ENCODE peak calls at places on chromosomes 5 and 9, in eight cellular contexts. One of them, this sample, is unnamed.

GRCh38 chr9:81474792-81475191 is 214.6 kb downstream of the TLE1 start:
- DNase-seq in endothelial cell of umbilical vein: no peak
- DNase-seq in stomach: no peak
- DNase-seq in spleen: no peak
- DNase-seq in SK-N-SH: no peak
- DNase-seq in HCT116: no peak
- DNase-seq in HepG2: no peak
- DNase-seq in breast epithelium: no peak
- DNase-seq in this sample: no peak

GRCh38 chr5:116448450-116448849 is 126.2 kb downstream of the SEMA6A start:
- DNase-seq in endothelial cell of umbilical vein: no peak
- DNase-seq in stomach: no peak
- DNase-seq in spleen: no peak
- DNase-seq in SK-N-SH: peak
- DNase-seq in HCT116: no peak
- DNase-seq in HepG2: peak
- DNase-seq in breast epithelium: no peak
- DNase-seq in this sample: no peak

GRCh38 chr5:133930061-133930823 is 38.2 kb downstream of the C5orf15 start:
- DNase-seq in endothelial cell of umbilical vein: no peak
- DNase-seq in stomach: no peak
- DNase-seq in spleen: no peak
- DNase-seq in SK-N-SH: no peak
- DNase-seq in HCT116: no peak
- DNase-seq in HepG2: no peak
- DNase-seq in breast epithelium: no peak
- DNase-seq in this sample: no peak

GRCh38 chr5:9927106-9927505 is 297.0 kb upstream of the TAS2R1 start:
- DNase-seq in endothelial cell of umbilical vein: no peak
- DNase-seq in stomach: no peak
- DNase-seq in spleen: no peak
- DNase-seq in SK-N-SH: no peak
- DNase-seq in HCT116: no peak
- DNase-seq in HepG2: no peak
- DNase-seq in breast epithelium: no peak
- DNase-seq in this sample: no peak

GRCh38 chr5:34015120-34015807 is 7.4 kb upstream of the AMACR start:
- DNase-seq in endothelial cell of umbilical vein: no peak
- DNase-seq in stomach: no peak
- DNase-seq in spleen: no peak
- DNase-seq in SK-N-SH: no peak
- DNase-seq in HCT116: no peak
- DNase-seq in HepG2: no peak
- DNase-seq in breast epithelium: no peak
- DNase-seq in this sample: no peak

GRCh38 chr9:126233175-126233574 is 93.5 kb upstream of the MVB12B start:
- DNase-seq in endothelial cell of umbilical vein: no peak
- DNase-seq in stomach: no peak
- DNase-seq in spleen: no peak
- DNase-seq in SK-N-SH: peak
- DNase-seq in HCT116: no peak
- DNase-seq in HepG2: no peak
- DNase-seq in breast epithelium: no peak
- DNase-seq in this sample: no peak

GRCh38 chr5:147633173-147633572 is 123.3 kb upstream of the DPYSL3 start:
- DNase-seq in endothelial cell of umbilical vein: no peak
- DNase-seq in stomach: no peak
- DNase-seq in spleen: no peak
- DNase-seq in SK-N-SH: no peak
- DNase-seq in HCT116: no peak
- DNase-seq in HepG2: no peak
- DNase-seq in breast epithelium: no peak
- DNase-seq in this sample: no peak

GRCh38 chr9:68998812-68999211 is 15.1 kb downstream of the PRKACG start:
- DNase-seq in endothelial cell of umbilical vein: no peak
- DNase-seq in stomach: no peak
- DNase-seq in spleen: no peak
- DNase-seq in SK-N-SH: no peak
- DNase-seq in HCT116: no peak
- DNase-seq in HepG2: no peak
- DNase-seq in breast epithelium: no peak
- DNase-seq in this sample: no peak

GRCh38 chr5:170632266-170632984 is 128.6 kb downstream of the KCNIP1 start:
- DNase-seq in endothelial cell of umbilical vein: no peak
- DNase-seq in stomach: no peak
- DNase-seq in spleen: peak
- DNase-seq in SK-N-SH: no peak
- DNase-seq in HCT116: no peak
- DNase-seq in HepG2: no peak
- DNase-seq in breast epithelium: no peak
- DNase-seq in this sample: peak

GRCh38 chr5:170634236-170634990 is 130.6 kb downstream of the KCNIP1 start:
- DNase-seq in endothelial cell of umbilical vein: no peak
- DNase-seq in stomach: no peak
- DNase-seq in spleen: peak
- DNase-seq in SK-N-SH: no peak
- DNase-seq in HCT116: no peak
- DNase-seq in HepG2: no peak
- DNase-seq in breast epithelium: no peak
- DNase-seq in this sample: peak

GRCh38 chr5:170631471-170632195 is 127.8 kb downstream of the KCNIP1 start:
- DNase-seq in endothelial cell of umbilical vein: no peak
- DNase-seq in stomach: no peak
- DNase-seq in spleen: peak
- DNase-seq in SK-N-SH: peak
- DNase-seq in HCT116: peak
- DNase-seq in HepG2: peak
- DNase-seq in breast epithelium: no peak
- DNase-seq in this sample: peak

GRCh38 chr5:170632985-170633234 is 129.1 kb downstream of the KCNIP1 start:
- DNase-seq in endothelial cell of umbilical vein: no peak
- DNase-seq in stomach: peak
- DNase-seq in spleen: peak
- DNase-seq in SK-N-SH: peak
- DNase-seq in HCT116: no peak
- DNase-seq in HepG2: no peak
- DNase-seq in breast epithelium: no peak
- DNase-seq in this sample: peak

GRCh38 chr5:170633235-170634041 is 129.6 kb downstream of the KCNIP1 start:
- DNase-seq in endothelial cell of umbilical vein: peak
- DNase-seq in stomach: no peak
- DNase-seq in spleen: peak
- DNase-seq in SK-N-SH: peak
- DNase-seq in HCT116: peak
- DNase-seq in HepG2: peak
- DNase-seq in breast epithelium: no peak
- DNase-seq in this sample: peak
- TF ChIP-seq CTCF in endothelial cell of umbilical vein: no peak
- TF ChIP-seq CTCF in stomach: no peak
- TF ChIP-seq CTCF in spleen: no peak
- TF ChIP-seq CTCF in SK-N-SH: no peak
- TF ChIP-seq CTCF in HCT116: no peak
- TF ChIP-seq CTCF in HepG2: no peak
- TF ChIP-seq CTCF in breast epithelium: no peak
- TF ChIP-seq CTCF in this sample: no peak

DNA sequence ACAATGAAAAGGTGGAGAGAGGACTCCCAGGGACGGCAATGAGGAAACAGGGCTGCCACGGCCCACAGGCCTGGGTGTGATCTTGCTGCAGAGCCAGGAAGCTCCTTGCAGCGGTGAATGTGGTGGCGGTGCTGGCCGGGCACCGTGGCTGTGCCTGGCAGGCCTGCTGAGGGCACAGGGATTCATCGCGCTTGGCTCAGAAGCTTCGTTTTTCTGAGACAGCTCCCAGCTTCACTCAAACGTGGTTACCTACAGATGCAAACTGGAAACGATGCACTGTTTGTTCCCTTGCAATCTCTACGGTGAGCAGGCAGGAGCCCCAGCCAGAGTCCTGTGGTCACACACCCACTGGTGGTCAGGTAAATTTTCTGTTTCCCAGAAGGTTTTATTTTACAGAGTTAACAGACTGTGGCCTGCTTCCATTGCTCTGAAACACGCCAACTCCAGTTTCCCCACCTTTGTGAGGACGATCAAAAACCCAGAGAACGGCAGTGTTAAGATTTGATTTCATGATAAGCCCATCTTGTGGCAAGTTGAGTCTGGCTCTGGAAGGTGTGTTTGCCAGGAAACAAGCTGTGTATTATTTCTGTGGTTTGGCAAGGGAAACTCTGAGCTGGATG is 183.9 kb downstream of the AUH start:
- DNase-seq in endothelial cell of umbilical vein: no peak
- DNase-seq in stomach: peak
- DNase-seq in spleen: peak
- DNase-seq in SK-N-SH: no peak
- DNase-seq in HCT116: no peak
- DNase-seq in HepG2: no peak
- DNase-seq in breast epithelium: no peak
- DNase-seq in this sample: no peak
- TF ChIP-seq POLR2AphosphoS5 in endothelial cell of umbilical vein: no peak
- TF ChIP-seq POLR2AphosphoS5 in stomach: no peak
- TF ChIP-seq POLR2AphosphoS5 in spleen: no peak
- TF ChIP-seq POLR2AphosphoS5 in SK-N-SH: no peak
- TF ChIP-seq POLR2AphosphoS5 in HCT116: no peak
- TF ChIP-seq POLR2AphosphoS5 in HepG2: no peak
- TF ChIP-seq POLR2AphosphoS5 in breast epithelium: no peak
- TF ChIP-seq POLR2AphosphoS5 in this sample: no peak

GRCh38 chr5:179275381-179275878 is 69.8 kb downstream of the ADAMTS2 start:
- DNase-seq in endothelial cell of umbilical vein: no peak
- DNase-seq in stomach: no peak
- DNase-seq in spleen: no peak
- DNase-seq in SK-N-SH: no peak
- DNase-seq in HCT116: no peak
- DNase-seq in HepG2: no peak
- DNase-seq in breast epithelium: no peak
- DNase-seq in this sample: no peak

GRCh38 chr5:179273441-179274145 is 71.7 kb downstream of the ADAMTS2 start:
- DNase-seq in endothelial cell of umbilical vein: no peak
- DNase-seq in stomach: no peak
- DNase-seq in spleen: peak
- DNase-seq in SK-N-SH: no peak
- DNase-seq in HCT116: no peak
- DNase-seq in HepG2: no peak
- DNase-seq in breast epithelium: no peak
- DNase-seq in this sample: peak

GRCh38 chr5:179275941-179276837 is 69.1 kb downstream of the ADAMTS2 start:
- DNase-seq in endothelial cell of umbilical vein: no peak
- DNase-seq in stomach: peak
- DNase-seq in spleen: no peak
- DNase-seq in SK-N-SH: no peak
- DNase-seq in HCT116: no peak
- DNase-seq in HepG2: peak
- DNase-seq in breast epithelium: no peak
- DNase-seq in this sample: peak

GRCh38 chr5:179273074-179273435 is 72.2 kb downstream of the ADAMTS2 start:
- DNase-seq in endothelial cell of umbilical vein: no peak
- DNase-seq in stomach: no peak
- DNase-seq in spleen: no peak
- DNase-seq in SK-N-SH: no peak
- DNase-seq in HCT116: no peak
- DNase-seq in HepG2: no peak
- DNase-seq in breast epithelium: no peak
- DNase-seq in this sample: peak

DNA sequence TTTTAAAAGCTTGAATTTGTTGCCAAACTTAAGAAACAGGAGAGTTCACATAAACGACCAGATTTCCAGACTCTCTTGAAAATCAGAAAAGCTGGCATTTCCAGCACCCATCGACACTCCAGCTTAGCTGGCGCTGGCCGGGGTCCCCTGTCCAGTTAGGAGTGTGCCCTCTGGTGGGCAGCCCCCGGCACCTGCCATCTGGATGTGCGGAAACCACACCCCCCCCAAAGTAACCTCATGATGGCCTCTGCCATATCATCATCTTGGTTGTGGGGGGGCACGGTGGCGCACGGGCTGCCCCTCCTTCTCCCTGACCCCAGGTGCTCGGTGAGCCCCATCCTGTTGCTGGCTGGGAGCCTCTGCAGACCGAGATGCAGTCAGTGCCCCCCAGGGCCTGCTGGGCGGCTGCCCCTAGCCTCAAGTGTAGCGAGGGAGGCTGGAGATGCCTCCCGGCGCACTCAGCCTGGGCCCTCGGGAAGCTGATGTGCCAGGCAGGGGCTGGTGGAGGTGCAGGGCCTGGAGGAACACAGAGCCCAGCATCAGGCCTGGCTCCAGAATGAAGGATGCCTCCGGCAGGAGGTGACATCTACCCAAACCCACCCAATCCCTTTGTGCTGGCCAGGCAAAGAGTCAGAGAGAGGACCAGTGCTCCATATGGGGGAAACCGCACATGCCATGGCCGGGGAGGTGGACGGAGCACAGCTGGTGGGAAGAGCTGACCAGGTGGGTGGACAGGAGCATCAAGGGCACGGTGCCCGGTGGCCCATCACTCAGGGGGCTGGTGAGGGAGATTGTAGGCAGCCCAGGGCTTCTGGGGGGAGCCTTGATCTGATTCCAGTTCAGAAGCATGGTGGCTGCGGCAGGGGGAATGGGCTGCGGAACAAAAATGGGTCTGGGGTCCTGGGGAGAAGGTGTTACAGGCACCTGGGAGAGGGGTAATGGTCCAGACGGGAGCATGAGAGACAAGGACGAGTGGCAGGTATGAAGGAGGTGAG is 70.6 kb downstream of the ADAMTS2 start:
- DNase-seq in endothelial cell of umbilical vein: no peak
- DNase-seq in stomach: no peak
- DNase-seq in spleen: peak
- DNase-seq in SK-N-SH: peak
- DNase-seq in HCT116: no peak
- DNase-seq in HepG2: no peak
- DNase-seq in breast epithelium: no peak
- DNase-seq in this sample: peak
- TF ChIP-seq CTCF in endothelial cell of umbilical vein: no peak
- TF ChIP-seq CTCF in stomach: no peak
- TF ChIP-seq CTCF in spleen: no peak
- TF ChIP-seq CTCF in SK-N-SH: no peak
- TF ChIP-seq CTCF in HCT116: peak
- TF ChIP-seq CTCF in HepG2: peak
- TF ChIP-seq CTCF in breast epithelium: no peak
- TF ChIP-seq CTCF in this sample: no peak

DNA sequence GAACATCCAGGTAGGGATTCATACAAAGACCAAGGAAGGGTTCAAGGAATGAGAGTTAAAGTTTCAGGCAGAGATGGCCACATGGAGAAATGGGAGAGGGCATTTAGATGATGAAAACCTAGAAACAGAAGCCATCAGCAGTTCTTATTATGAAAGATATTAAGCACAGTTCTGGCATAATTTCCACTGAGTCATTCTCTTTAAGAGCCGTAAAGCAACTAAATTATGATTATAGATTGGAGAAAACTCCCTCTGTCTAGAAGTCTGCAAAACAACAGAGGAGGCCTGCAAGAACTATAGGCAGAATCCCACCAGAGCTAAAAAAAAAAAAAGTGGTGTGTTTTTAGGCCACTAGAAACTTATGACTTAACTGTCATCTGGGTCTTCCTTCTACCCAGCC is 157.1 kb upstream of the MPDZ start:
- DNase-seq in endothelial cell of umbilical vein: no peak
- DNase-seq in stomach: no peak
- DNase-seq in spleen: no peak
- DNase-seq in SK-N-SH: no peak
- DNase-seq in HCT116: no peak
- DNase-seq in HepG2: no peak
- DNase-seq in breast epithelium: no peak
- DNase-seq in this sample: no peak
- TF ChIP-seq POLR2AphosphoS5 in endothelial cell of umbilical vein: no peak
- TF ChIP-seq POLR2AphosphoS5 in stomach: no peak
- TF ChIP-seq POLR2AphosphoS5 in spleen: no peak
- TF ChIP-seq POLR2AphosphoS5 in SK-N-SH: no peak
- TF ChIP-seq POLR2AphosphoS5 in HCT116: no peak
- TF ChIP-seq POLR2AphosphoS5 in HepG2: no peak
- TF ChIP-seq POLR2AphosphoS5 in breast epithelium: no peak
- TF ChIP-seq POLR2AphosphoS5 in this sample: no peak